ENCODE peak calls at places on chromosomes 1 and 21, in four cellular contexts. O is omental fat pad; C is heart right ventricle; K is activated T-cell treated with anti-CD3 and anti-CD28 coated beads, Interleukin-2, amount 50 U/mL, for 4 hours. V is an unnamed sample.

GRCh38 chr1:2025491-2025981 is 6.4 kb downstream of the GABRD start:
- ATAC-seq in O (no peak), C (peak), K (no peak), V (peak)

GRCh38 chr1:27915082-27915575 is 19.7 kb upstream of the SMPDL3B start:
- ATAC-seq in O (no peak), C (no peak), K (no peak), V (no peak)

GRCh38 chr21:21175798-21176334 is 177.7 kb downstream of the NCAM2 start:
- ATAC-seq in O (no peak), C (no peak), K (no peak), V (no peak)

GRCh38 chr21:33132054-33132453 is 62.1 kb downstream of the OLIG1 start:
- ATAC-seq in O (no peak), C (no peak), K (no peak), V (no peak)

GRCh38 chr1:26780344-26780957 is 7.3 kb upstream of the PIGV start:
- ATAC-seq in O (no peak), C (no peak), K (no peak), V (no peak)

GRCh38 chr1:234208791-234209190 is 164.5 kb upstream of the COA6 start:
- ATAC-seq in O (no peak), C (no peak), K (no peak), V (no peak)

GRCh38 chr1:44282704-44283426 is 69.6 kb downstream of the DMAP1 start:
- ATAC-seq in O (no peak), C (peak), K (no peak), V (no peak)

GRCh38 chr1:182113879-182114626 is 52.5 kb upstream of the ZNF648 start:
- ATAC-seq in O (no peak), C (no peak), K (no peak), V (peak)

GRCh38 chr1:9165396-9165795 is 36.5 kb upstream of the GPR157 start:
- ATAC-seq in O (no peak), C (no peak), K (no peak), V (no peak)

V was measured in gastroesophageal sphincter.